ENCODE peak calls at places on chromosomes 7 and 10, in six cellular contexts. Z, K, P, R, N and T are unnamed samples.

GRCh38 chr10:99731296-99732032 is 463 bp downstream of the COX15 start:
- DNase-seq in Z (no peak), K (no peak), P (no peak), R (no peak), N (no peak), T (no peak)

GRCh38 chr10:116113721-116114501 is 159.1 kb downstream of the GFRA1 start:
- DNase-seq in Z (no peak), K (peak), P (no peak), R (no peak), N (no peak), T (no peak)

GRCh38 chr7:33722383-33723096 is 182.8 kb upstream of the BMPER start:
- DNase-seq in Z (peak), K (peak), P (no peak), R (no peak), N (no peak), T (no peak)

GRCh38 chr7:76057813-76058145 is 9.9 kb downstream of the MDH2 start:
- DNase-seq in Z (no peak), K (no peak), P (no peak), R (no peak), N (no peak), T (no peak)

GRCh38 chr7:46566375-46566774 is 645.3 kb upstream of the IGFBP3 start:
- DNase-seq in Z (no peak), K (peak), P (no peak), R (no peak), N (no peak), T (no peak)

GRCh38 chr7:77244222-77244934 is 44.8 kb upstream of the FGL2 start:
- DNase-seq in Z (no peak), K (no peak), P (no peak), R (no peak), N (no peak), T (no peak)

GRCh38 chr7:37062019-37062418 is 337.7 kb upstream of the AOAH start:
- DNase-seq in Z (no peak), K (peak), P (no peak), R (no peak), N (no peak), T (no peak)

GRCh38 chr7:131586259-131586658 is 29.8 kb upstream of the PODXL start:
- DNase-seq in Z (no peak), K (no peak), P (peak), R (no peak), N (no peak), T (no peak)

GRCh38 chr10:28717659-28718201 is 40.4 kb downstream of the BAMBI start:
- DNase-seq in Z (no peak), K (no peak), P (no peak), R (no peak), N (no peak), T (no peak)

GRCh38 chr7:46468753-46469356 is 547.8 kb upstream of the IGFBP3 start:
- DNase-seq in Z (no peak), K (peak), P (no peak), R (no peak), N (no peak), T (no peak)

GRCh38 chr7:140610204-140611165 is 30.1 kb downstream of the DENND2A start:
- DNase-seq in Z (no peak), K (no peak), P (no peak), R (no peak), N (no peak), T (no peak)

GRCh38 chr7:1737956-1738355 is 67.9 kb downstream of the ELFN1 start:
- DNase-seq in Z (no peak), K (no peak), P (no peak), R (no peak), N (no peak), T (no peak)

GRCh38 chr7:128774921-128775320 is 673 bp downstream of the OPN1SW start:
- DNase-seq in Z (no peak), K (no peak), P (no peak), R (no peak), N (no peak), T (no peak)

GRCh38 chr7:1233328-1234048 is 816 bp downstream of the UNCX start:
- DNase-seq in Z (no peak), K (no peak), P (no peak), R (no peak), N (no peak), T (no peak)

GRCh38 chr10:48231699-48232315 is 42.7 kb downstream of the FRMPD2 start:
- DNase-seq in Z (no peak), K (no peak), P (no peak), R (no peak), N (no peak), T (no peak)

GRCh38 chr10:91317541-91317940 is 92.6 kb upstream of the HECTD2 start:
- DNase-seq in Z (no peak), K (no peak), P (no peak), R (no peak), N (no peak), T (no peak)

GRCh38 chr10:70007116-70007820 is 45.4 kb upstream of the MACROH2A2 start:
- DNase-seq in Z (no peak), K (no peak), P (no peak), R (no peak), N (no peak), T (no peak)

GRCh38 chr10:8042864-8043568 is 11.5 kb upstream of the GATA3 start:
- DNase-seq in Z (no peak), K (no peak), P (no peak), R (no peak), N (no peak), T (peak)

GRCh38 chr7:142880886-142881505 is 4.5 kb downstream of the TRPV6 start:
- DNase-seq in Z (no peak), K (peak), P (no peak), R (peak), N (peak), T (peak)

GRCh38 chr10:3419719-3420495 is 247.3 kb upstream of the PITRM1 start:
- DNase-seq in Z (no peak), K (no peak), P (no peak), R (no peak), N (no peak), T (no peak)

GRCh38 chr7:139853576-139854511 is 24.8 kb downstream of the TBXAS1 start:
- DNase-seq in Z (no peak), K (peak), P (peak), R (no peak), N (no peak), T (no peak)

GRCh38 chr10:63829573-63830149 is 308.5 kb downstream of the REEP3 start:
- DNase-seq in Z (no peak), K (no peak), P (no peak), R (no peak), N (no peak), T (no peak)

GRCh38 chr7:2484868-2485267 is 8.7 kb upstream of the GRIFIN start:
- DNase-seq in Z (no peak), K (no peak), P (no peak), R (no peak), N (no peak), T (no peak)